ENCODE peak calls at places on chromosomes 11 and 22, in four cellular contexts. One of them, this sample, is unnamed.

GRCh38 chr11:96074551-96075309 is 150.8 kb upstream of the MTMR2 start:
- DNase-seq in fibroblast of lung: no peak
- DNase-seq in fibroblast of the aortic adventitia: no peak
- DNase-seq in tibial nerve: no peak
- DNase-seq in this sample: no peak

GRCh38 chr22:17171016-17171312 is 11.9 kb upstream of the HDHD5 start:
- DNase-seq in fibroblast of lung: no peak
- DNase-seq in fibroblast of the aortic adventitia: no peak
- DNase-seq in tibial nerve: no peak
- DNase-seq in this sample: no peak

GRCh38 chr11:133974836-133975235 is 18.1 kb upstream of the IGSF9B start:
- DNase-seq in fibroblast of lung: no peak
- DNase-seq in fibroblast of the aortic adventitia: no peak
- DNase-seq in tibial nerve: no peak
- DNase-seq in this sample: no peak

GRCh38 chr11:6632116-6633073 is 13.2 kb upstream of the TPP1 start:
- DNase-seq in fibroblast of lung: no peak
- DNase-seq in fibroblast of the aortic adventitia: no peak
- DNase-seq in tibial nerve: no peak
- DNase-seq in this sample: no peak

GRCh38 chr22:36901411-36902142 is 11.9 kb upstream of the CSF2RB start:
- DNase-seq in fibroblast of lung: no peak
- DNase-seq in fibroblast of the aortic adventitia: no peak
- DNase-seq in tibial nerve: no peak
- DNase-seq in this sample: no peak

GRCh38 chr11:128565881-128566280 is 21.5 kb downstream of the ETS1 start:
- DNase-seq in fibroblast of lung: peak
- DNase-seq in fibroblast of the aortic adventitia: no peak
- DNase-seq in tibial nerve: no peak
- DNase-seq in this sample: no peak

GRCh38 chr11:127195791-127196190 is 195.2 kb upstream of the KIRREL3 start:
- DNase-seq in fibroblast of lung: no peak
- DNase-seq in fibroblast of the aortic adventitia: no peak
- DNase-seq in tibial nerve: no peak
- DNase-seq in this sample: no peak

GRCh38 chr22:38415046-38415445 is 40.0 kb downstream of the KCNJ4 start:
- DNase-seq in fibroblast of lung: no peak
- DNase-seq in fibroblast of the aortic adventitia: no peak
- DNase-seq in tibial nerve: no peak
- DNase-seq in this sample: no peak

GRCh38 chr22:42856179-42856864 is 751 bp downstream of the ARFGAP3 start:
- DNase-seq in fibroblast of lung: peak
- DNase-seq in fibroblast of the aortic adventitia: peak
- DNase-seq in tibial nerve: peak
- DNase-seq in this sample: no peak

GRCh38 chr22:43136255-43136654 is 6.9 kb downstream of the MCAT start:
- DNase-seq in fibroblast of lung: peak
- DNase-seq in fibroblast of the aortic adventitia: peak
- DNase-seq in tibial nerve: no peak
- DNase-seq in this sample: peak

GRCh38 chr11:134741453-134742227 is 329.6 kb upstream of the B3GAT1 start:
- DNase-seq in fibroblast of lung: peak
- DNase-seq in fibroblast of the aortic adventitia: peak
- DNase-seq in tibial nerve: no peak
- DNase-seq in this sample: peak

GRCh38 chr11:22510741-22511140 is 114.9 kb downstream of the FANCF start:
- DNase-seq in fibroblast of lung: peak
- DNase-seq in fibroblast of the aortic adventitia: peak
- DNase-seq in tibial nerve: no peak
- DNase-seq in this sample: peak

GRCh38 chr11:3111919-3112690 is 53.0 kb downstream of the OSBPL5 start:
- DNase-seq in fibroblast of lung: peak
- DNase-seq in fibroblast of the aortic adventitia: no peak
- DNase-seq in tibial nerve: no peak
- DNase-seq in this sample: no peak

GRCh38 chr11:7890417-7891179 is 40.5 kb downstream of the OR10A6 start:
- DNase-seq in fibroblast of lung: no peak
- DNase-seq in fibroblast of the aortic adventitia: peak
- DNase-seq in tibial nerve: no peak
- DNase-seq in this sample: no peak

GRCh38 chr11:16969010-16970004 is 44.9 kb downstream of the PLEKHA7 start:
- DNase-seq in fibroblast of lung: no peak
- DNase-seq in fibroblast of the aortic adventitia: no peak
- DNase-seq in tibial nerve: no peak
- DNase-seq in this sample: no peak

GRCh38 chr11:77088236-77089003 is 14.2 kb upstream of the OMP start:
- DNase-seq in fibroblast of lung: no peak
- DNase-seq in fibroblast of the aortic adventitia: no peak
- DNase-seq in tibial nerve: no peak
- DNase-seq in this sample: no peak

GRCh38 chr22:22449819-22450218 is 58.7 kb downstream of the ZNF280B start:
- DNase-seq in fibroblast of lung: no peak
- DNase-seq in fibroblast of the aortic adventitia: no peak
- DNase-seq in tibial nerve: no peak
- DNase-seq in this sample: no peak

GRCh38 chr11:2211113-2211971 is 39.7 kb upstream of the TH start:
- DNase-seq in fibroblast of lung: no peak
- DNase-seq in fibroblast of the aortic adventitia: no peak
- DNase-seq in tibial nerve: no peak
- DNase-seq in this sample: no peak

GRCh38 chr11:63979426-63979825 is 5.0 kb downstream of the COX8A start:
- DNase-seq in fibroblast of lung: no peak
- DNase-seq in fibroblast of the aortic adventitia: no peak
- DNase-seq in tibial nerve: no peak
- DNase-seq in this sample: no peak

GRCh38 chr11:3685923-3686322 is 14.7 kb upstream of the CHRNA10 start:
- DNase-seq in fibroblast of lung: peak
- DNase-seq in fibroblast of the aortic adventitia: no peak
- DNase-seq in tibial nerve: no peak
- DNase-seq in this sample: no peak

GRCh38 chr22:19970479-19971275 is 29.1 kb upstream of the TXNRD2 start:
- DNase-seq in fibroblast of lung: peak
- DNase-seq in fibroblast of the aortic adventitia: peak
- DNase-seq in tibial nerve: peak
- DNase-seq in this sample: peak

GRCh38 chr22:44166448-44166847 is 14.3 kb upstream of the PARVG start:
- DNase-seq in fibroblast of lung: no peak
- DNase-seq in fibroblast of the aortic adventitia: no peak
- DNase-seq in tibial nerve: no peak
- DNase-seq in this sample: no peak

GRCh38 chr11:65586676-65587075 is 8.9 kb downstream of the KCNK7 start:
- DNase-seq in fibroblast of lung: peak
- DNase-seq in fibroblast of the aortic adventitia: peak
- DNase-seq in tibial nerve: no peak
- DNase-seq in this sample: no peak

GRCh38 chr11:119339581-119340334 is 925 bp downstream of the C1QTNF5 start:
- DNase-seq in fibroblast of lung: peak
- DNase-seq in fibroblast of the aortic adventitia: peak
- DNase-seq in tibial nerve: peak
- DNase-seq in this sample: peak

GRCh38 chr22:30459206-30460052 is 12.4 kb downstream of the SEC14L3 start:
- DNase-seq in fibroblast of lung: peak
- DNase-seq in fibroblast of the aortic adventitia: peak
- DNase-seq in tibial nerve: no peak
- DNase-seq in this sample: peak

GRCh38 chr22:39283312-39284141 is 35.9 kb downstream of the RPL3 start:
- DNase-seq in fibroblast of lung: peak
- DNase-seq in fibroblast of the aortic adventitia: no peak
- DNase-seq in tibial nerve: peak
- DNase-seq in this sample: no peak

GRCh38 chr11:70107191-70107590 is 29.1 kb downstream of the ANO1 start:
- DNase-seq in fibroblast of lung: no peak
- DNase-seq in fibroblast of the aortic adventitia: no peak
- DNase-seq in tibial nerve: no peak
- DNase-seq in this sample: no peak

GRCh38 chr11:128052912-128053641 is 534.3 kb downstream of the ETS1 start:
- DNase-seq in fibroblast of lung: peak
- DNase-seq in fibroblast of the aortic adventitia: peak
- DNase-seq in tibial nerve: no peak
- DNase-seq in this sample: peak

GRCh38 chr11:25242928-25243327 is 746.1 kb downstream of the LUZP2 start:
- DNase-seq in fibroblast of lung: no peak
- DNase-seq in fibroblast of the aortic adventitia: no peak
- DNase-seq in tibial nerve: no peak
- DNase-seq in this sample: peak